ENCODE peak calls at places on chromosomes 1 and 21, in seven cellular contexts. N, P, D, O, F, I and Z are unnamed samples.

GRCh38 chr1:208002672-208003071 is 91.7 kb upstream of the CD34 start:
- DNase-seq in I (no peak), F (no peak), O (no peak), D (no peak), N (no peak), P (no peak), Z (no peak)

GRCh38 chr1:56525463-56526155 is 53.8 kb downstream of the PLPP3 start:
- DNase-seq in N (peak), I (no peak), F (no peak), D (no peak), P (peak), O (peak), Z (peak)

GRCh38 chr1:26541816-26542711 is 12.5 kb downstream of the RPS6KA1 start:
- DNase-seq in P (peak), D (peak), N (peak), F (no peak), I (peak), O (peak), Z (peak)

GRCh38 chr1:155085504-155086181 is 7.0 kb downstream of the EFNA3 start:
- DNase-seq in O (peak), P (peak), I (peak), F (peak), N (peak), D (peak), Z (peak)

GRCh38 chr1:46440478-46440877 is 46.4 kb downstream of the FAAH start:
- DNase-seq in D (no peak), I (no peak), F (no peak), N (no peak), P (no peak), O (no peak), Z (no peak)

GRCh38 chr21:46062471-46063211 is 35.3 kb upstream of the COL6A2 start:
- DNase-seq in I (no peak), P (no peak), F (no peak), O (no peak), N (no peak), D (peak), Z (no peak)

GRCh38 chr21:15051652-15052554 is 12.9 kb downstream of the NRIP1 start:
- DNase-seq in O (peak), I (peak), F (no peak), D (no peak), N (peak), P (no peak), Z (no peak)

GRCh38 chr1:47401761-47402160 is 14.3 kb upstream of the FOXE3 start:
- DNase-seq in D (no peak), N (no peak), O (no peak), F (no peak), I (no peak), P (no peak), Z (no peak)

GRCh38 chr1:33348676-33349080 is 27.8 kb upstream of the A3GALT2 start:
- DNase-seq in P (no peak), N (no peak), D (peak), I (no peak), F (no peak), O (no peak), Z (no peak)

GRCh38 chr1:66764994-66765578 is 12.8 kb downstream of the DYNLT5 start:
- DNase-seq in I (peak), N (peak), O (peak), D (no peak), F (no peak), P (peak), Z (no peak)

DNA sequence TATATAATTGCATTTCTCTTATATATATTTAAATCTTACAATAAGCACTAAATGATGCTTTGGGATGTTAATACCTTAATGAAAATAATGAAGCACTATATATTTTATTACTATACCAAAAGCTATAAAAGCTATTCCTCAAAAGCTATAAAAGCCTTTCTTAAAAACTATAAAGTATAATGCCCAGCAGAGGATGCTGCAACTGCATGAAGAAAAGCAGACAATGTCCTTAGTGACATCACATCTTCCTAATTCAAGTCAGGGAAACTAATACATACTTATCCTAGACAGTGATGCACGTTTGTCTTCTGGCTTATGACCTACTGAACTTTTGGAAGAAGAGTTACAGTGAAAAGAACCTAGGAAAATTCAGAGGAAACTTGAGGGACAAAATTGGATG is 13.6 kb upstream of the C1orf185 start:
- DNase-seq in O (no peak), N (peak), F (no peak), D (no peak), I (no peak), P (peak), Z (no peak)
- TF ChIP-seq CTCF in O (peak), N (peak), F (peak), D (no peak), I (peak), P (peak), Z (peak)

DNA sequence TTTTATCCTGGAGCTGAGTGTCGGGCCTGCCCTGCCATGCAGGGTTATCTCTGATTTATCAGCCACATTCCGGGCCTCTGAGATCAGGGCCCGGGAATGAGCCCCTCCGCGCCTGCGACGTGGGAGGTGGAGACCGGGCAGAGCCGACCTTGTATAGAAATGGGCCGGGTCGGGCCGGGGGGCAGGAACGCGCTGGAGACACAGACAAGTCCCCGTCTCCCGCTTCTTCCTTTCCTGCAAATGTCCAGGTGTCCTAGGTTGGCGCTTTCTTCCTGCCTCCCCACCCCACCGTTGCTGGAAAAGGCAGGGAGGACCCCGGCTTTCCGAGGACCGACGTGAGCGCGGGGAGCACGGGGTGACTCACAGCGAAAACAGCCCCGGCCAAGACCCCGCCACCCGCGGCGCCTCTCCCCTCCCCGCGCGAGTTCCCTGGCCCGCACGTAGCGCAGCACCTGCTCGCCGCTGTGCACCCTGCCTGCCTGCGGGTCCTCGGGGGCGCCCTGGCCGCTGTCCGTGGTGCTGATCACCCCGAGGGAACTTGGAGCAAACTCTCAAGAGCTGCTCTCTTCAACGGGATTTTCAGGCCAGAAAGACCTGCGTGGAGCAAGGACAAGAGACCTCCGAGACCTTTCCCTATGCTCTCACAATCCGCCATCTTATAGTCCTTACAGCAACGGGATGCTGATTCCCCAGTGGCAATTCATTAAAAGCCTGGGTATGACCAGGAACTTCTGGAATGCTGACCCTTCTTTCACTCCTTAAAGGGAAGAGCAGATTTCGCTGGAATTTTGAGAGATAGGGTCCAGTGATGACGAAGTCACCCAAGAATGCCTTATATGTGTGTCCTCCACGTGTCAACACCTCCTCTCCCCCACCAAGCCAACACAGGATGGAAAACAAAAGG is 475 bp upstream of the NPPB start:
- DNase-seq in P (peak), O (peak), F (no peak), D (peak), N (peak), I (peak), Z (peak)
- TF ChIP-seq CTCF in P (peak), O (peak), F (peak), D (peak), N (peak), I (peak), Z (no peak)

GRCh38 chr1:111739222-111739983 is at the start of gene INKA2:
- DNase-seq in F (peak), D (peak), O (peak), I (peak), N (peak), P (peak), Z (peak)
- TF ChIP-seq CTCF in F (peak), D (no peak), O (no peak), I (no peak), N (no peak), P (no peak), Z (no peak)

DNA sequence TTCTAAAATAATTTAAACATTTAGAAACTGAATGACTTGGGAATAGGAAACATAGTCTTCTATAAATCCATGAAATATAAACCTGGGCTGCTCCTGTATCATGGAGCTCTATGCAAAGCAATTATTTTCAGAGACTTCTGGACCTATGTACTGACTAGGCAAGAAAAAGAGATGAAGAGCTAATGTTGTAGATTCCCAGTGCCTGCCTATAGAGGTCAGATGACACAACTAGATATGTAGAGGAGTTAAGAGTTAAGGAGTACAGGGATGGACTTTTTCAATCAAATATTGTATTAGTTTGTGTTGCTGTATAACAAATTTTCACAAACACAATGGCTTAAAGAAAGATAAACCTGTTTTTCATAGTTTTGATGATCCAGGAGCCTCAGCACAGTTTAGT is 1434.5 kb downstream of the KCNT2 start:
- DNase-seq in D (no peak), P (no peak), I (no peak), N (no peak), F (no peak), O (no peak), Z (no peak)
- TF ChIP-seq CTCF in D (no peak), P (no peak), I (no peak), N (no peak), F (no peak), O (no peak), Z (no peak)

DNA sequence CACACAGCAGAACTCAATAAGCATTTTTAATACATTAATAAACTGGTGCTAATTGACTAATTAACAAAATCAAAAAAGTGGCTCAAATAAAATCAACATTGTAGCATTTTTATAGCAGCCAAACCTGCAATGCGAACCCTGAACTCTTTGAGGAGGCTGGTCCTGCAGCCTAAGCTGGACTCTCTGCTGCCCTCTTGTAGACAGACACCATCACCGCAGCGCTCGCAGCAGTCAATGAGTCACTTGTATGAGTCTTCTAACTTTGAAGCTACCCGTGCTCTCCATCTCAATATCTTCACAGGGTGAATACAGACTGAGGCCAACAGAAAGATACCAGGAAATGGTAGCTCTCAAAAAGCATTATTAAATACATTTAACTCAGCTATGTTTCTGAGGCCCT is 9.7 kb upstream of the KRTAP7-1 start:
- DNase-seq in F (no peak), O (no peak), P (peak), D (no peak), I (peak), N (peak), Z (no peak)
- TF ChIP-seq CTCF in F (peak), O (no peak), P (peak), D (no peak), I (no peak), N (peak), Z (no peak)

GRCh38 chr1:239802275-239802674 is 289.4 kb upstream of the FMN2 start:
- DNase-seq in D (no peak), P (no peak), F (no peak), O (no peak), I (no peak), N (no peak), Z (no peak)
- TF ChIP-seq CTCF in D (no peak), P (no peak), F (no peak), O (no peak), I (no peak), N (no peak), Z (no peak)

GRCh38 chr1:168092566-168093355 is 44.0 kb downstream of the GPR161 start:
- DNase-seq in D (no peak), O (no peak), I (peak), P (peak), N (peak), F (no peak), Z (no peak)
- TF ChIP-seq CTCF in D (peak), O (peak), I (peak), P (peak), N (peak), F (peak), Z (no peak)

DNA sequence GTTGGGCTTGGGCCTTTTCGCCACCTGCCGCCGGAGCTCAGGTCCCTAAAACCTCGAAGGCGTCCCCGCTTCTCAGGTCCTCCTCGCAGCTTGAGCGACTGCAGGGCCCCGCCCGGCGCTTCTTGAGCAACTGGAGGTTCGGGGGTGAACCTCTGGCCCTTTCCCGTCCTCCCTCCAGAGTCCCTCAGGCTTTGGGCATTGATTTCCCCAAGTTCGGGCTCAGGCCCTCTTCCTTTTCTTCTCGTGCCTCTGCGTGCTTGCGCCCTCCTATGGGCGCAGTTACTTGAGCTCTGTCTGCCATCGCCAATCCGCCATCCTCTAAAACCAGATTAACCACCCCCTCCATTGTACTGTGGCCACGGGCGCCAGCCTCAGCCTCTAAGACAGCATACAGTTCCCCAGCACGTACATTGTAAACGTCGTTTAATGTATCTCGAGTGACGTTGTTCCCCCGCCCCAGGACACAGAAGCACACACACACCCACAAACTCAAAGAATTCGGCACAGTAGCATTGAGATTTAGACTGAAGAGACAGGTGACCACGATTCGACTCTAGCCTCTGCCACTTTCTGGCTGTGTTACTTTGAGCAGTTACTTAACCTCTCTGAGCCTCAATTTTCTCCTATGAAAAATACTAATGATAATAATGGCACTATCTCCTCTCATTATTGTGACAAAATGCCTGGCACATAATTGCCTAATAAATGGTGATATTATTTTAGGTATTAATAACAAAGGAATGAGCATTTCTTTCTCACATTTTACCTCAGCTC is 22.6 kb downstream of the BTG2 start:
- DNase-seq in D (no peak), I (peak), F (no peak), O (peak), P (peak), N (peak), Z (peak)
- TF ChIP-seq CTCF in D (peak), I (peak), F (peak), O (peak), P (peak), N (peak), Z (peak)

DNA sequence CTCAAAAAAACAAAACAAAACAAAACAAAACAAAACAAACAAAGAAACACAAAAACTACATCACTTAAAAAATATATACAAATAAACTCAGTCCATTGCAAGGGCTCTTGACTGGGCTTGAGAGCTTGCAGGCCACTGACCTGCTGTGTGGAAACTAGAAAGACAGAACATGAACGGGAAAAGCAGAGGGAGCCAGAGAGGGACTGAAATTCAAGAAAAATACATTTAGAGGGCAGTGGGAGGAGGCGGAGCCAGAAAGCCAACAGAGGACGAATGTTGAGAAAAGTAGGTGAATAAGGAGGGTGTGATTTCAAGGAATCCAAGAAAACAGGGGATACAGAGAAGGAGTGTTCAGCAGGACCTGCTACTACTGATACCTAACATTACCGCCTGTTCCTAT is 41.4 kb upstream of the PLA2G2C start:
- DNase-seq in D (no peak), I (no peak), F (no peak), N (no peak), P (no peak), O (no peak), Z (no peak)
- TF ChIP-seq CTCF in D (no peak), I (no peak), F (no peak), N (no peak), P (no peak), O (no peak), Z (no peak)